ENCODE peak calls at places on chromosomes 2 and 18, in ten cellular contexts. V is mammary epithelial cell; Y is PC-9; W is breast epithelium; G is fibroblast of pulmonary artery; R is left ventricle myocardium inferior; T is CD8-positive, alpha-beta T cell; X is fibroblast of mammary gland; H is transverse colon; U is A549. O is an unnamed sample.

GRCh38 chr18:3305354-3305762 is 43.4 kb downstream of the MYL12B start:
- DNase-seq in W (peak; percentile 82), Y (no peak), U (no peak), X (peak; percentile 99), R (no peak), H (no peak), T (no peak), G (peak; percentile 98), V (peak; percentile 98), O (no peak)

GRCh38 chr18:51881394-51881793 is 458.6 kb upstream of the DCC start:
- DNase-seq in T (no peak), R (no peak), U (no peak), V (no peak), W (no peak), G (no peak), H (no peak), Y (no peak), X (no peak), O (no peak)

GRCh38 chr2:102724016-102724490 is 37.8 kb upstream of the TMEM182 start:
- DNase-seq in U (no peak), G (no peak), R (no peak), T (no peak), Y (no peak), V (no peak), W (no peak), H (no peak), X (no peak), O (no peak)

GRCh38 chr2:183759033-183759432 is 634.8 kb downstream of the NUP35 start:
- DNase-seq in T (no peak), W (no peak), R (no peak), X (no peak), H (no peak), G (no peak), V (no peak), Y (no peak), U (no peak), O (no peak)

GRCh38 chr2:110993557-110994231 is 127.0 kb upstream of the BCL2L11 start:
- DNase-seq in V (peak; percentile 25), H (no peak), G (no peak), R (no peak), U (no peak), Y (no peak), X (no peak), T (no peak), W (no peak), O (no peak)

GRCh38 chr2:43637030-43637803 is at the start of gene PLEKHH2:
- DNase-seq in T (peak; percentile 80), U (peak; percentile 94), G (peak; percentile 86), V (peak; percentile 79), X (peak; percentile 84), W (peak; percentile 91), Y (peak; percentile 70), H (peak; percentile 91), R (peak; percentile 87), O (peak; percentile 18)

GRCh38 chr2:98912221-98912851 is 23.7 kb downstream of the CRACDL start:
- DNase-seq in R (no peak), H (no peak), X (peak; percentile 92), G (peak; percentile 90), W (peak; percentile 41), V (peak; percentile 86), T (no peak), Y (no peak), U (peak; percentile 56), O (no peak)

GRCh38 chr2:7189106-7189505 is 271.9 kb downstream of the RNF144A start:
- DNase-seq in Y (no peak), G (no peak), H (no peak), W (no peak), T (no peak), V (no peak), X (no peak), R (no peak), U (no peak), O (no peak)

GRCh38 chr18:23542471-23542870 is 39.2 kb downstream of the RMC1 start:
- DNase-seq in V (no peak), G (no peak), R (no peak), Y (no peak), T (no peak), U (no peak), X (no peak), H (no peak), W (no peak), O (no peak)

GRCh38 chr2:86476092-86476491 is 34.9 kb downstream of the KDM3A start:
- DNase-seq in Y (no peak), H (no peak), T (no peak), G (peak; percentile 61), V (no peak), W (no peak), X (peak; percentile 61), U (no peak), R (no peak), O (no peak)

DNA sequence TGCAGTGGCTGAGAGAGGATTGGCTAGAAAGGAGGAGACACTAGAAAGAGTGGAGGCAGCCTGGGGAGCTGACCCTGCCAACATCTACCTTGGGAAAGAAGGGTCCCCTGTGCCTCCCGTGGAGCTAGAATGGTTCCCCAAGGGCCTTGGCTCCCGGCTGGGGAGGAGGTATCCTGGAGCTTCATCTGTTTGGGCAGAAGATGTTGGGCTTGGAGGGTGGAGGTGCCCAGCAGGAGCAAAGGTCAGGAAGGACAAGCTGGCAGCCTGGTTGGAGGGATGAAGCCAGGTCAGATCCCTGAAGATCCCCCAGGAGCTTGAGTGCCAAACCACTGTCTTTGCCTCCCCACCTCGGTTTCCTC is 2.9 kb downstream of the ATP6V1B1 start:
- DNase-seq in H (no peak), U (no peak), X (no peak), V (no peak), W (no peak), Y (no peak), R (no peak), G (no peak), T (no peak), O (no peak)
- H3K4me3 ChIP-seq in H (no peak overlapping the region), U (no peak overlapping the region), X (no peak overlapping the region), V (no peak overlapping the region), W (no peak overlapping the region), Y (no peak overlapping the region), R (no peak overlapping the region), G (no peak overlapping the region), T (no peak overlapping the region), O (no peak overlapping the region)

GRCh38 chr2:70499253-70499652 is 54.4 kb downstream of the TGFA start:
- DNase-seq in G (no peak), H (no peak), Y (no peak), U (no peak), T (no peak), V (no peak), R (no peak), X (no peak), W (no peak), O (no peak)

GRCh38 chr2:70494283-70494886 is 59.2 kb downstream of the TGFA start:
- DNase-seq in H (no peak), T (no peak), W (no peak), Y (no peak), G (no peak), X (no peak), R (no peak), V (no peak), U (no peak), O (no peak)

GRCh38 chr2:70498054-70498453 is 55.6 kb downstream of the TGFA start:
- DNase-seq in X (no peak), G (no peak), Y (peak; percentile 75), V (no peak), T (no peak), R (no peak), U (peak; percentile 52), W (no peak), H (no peak), O (no peak)

GRCh38 chr2:70498528-70498927 is 55.1 kb downstream of the TGFA start:
- DNase-seq in X (no peak), R (no peak), T (no peak), V (no peak), Y (no peak), H (no peak), W (no peak), U (no peak), G (no peak), O (no peak)

GRCh38 chr2:70496819-70497218 is 56.8 kb downstream of the TGFA start:
- DNase-seq in T (no peak), V (no peak), U (no peak), X (no peak), G (no peak), H (no peak), W (no peak), Y (peak; percentile 54), R (no peak), O (no peak)
- TF ChIP-seq CTCF in T (no peak), V (peak; percentile 27), U (no peak), X (no peak), G (no peak), H (no peak), W (no peak), Y (no peak), R (no peak), O (no peak)

DNA sequence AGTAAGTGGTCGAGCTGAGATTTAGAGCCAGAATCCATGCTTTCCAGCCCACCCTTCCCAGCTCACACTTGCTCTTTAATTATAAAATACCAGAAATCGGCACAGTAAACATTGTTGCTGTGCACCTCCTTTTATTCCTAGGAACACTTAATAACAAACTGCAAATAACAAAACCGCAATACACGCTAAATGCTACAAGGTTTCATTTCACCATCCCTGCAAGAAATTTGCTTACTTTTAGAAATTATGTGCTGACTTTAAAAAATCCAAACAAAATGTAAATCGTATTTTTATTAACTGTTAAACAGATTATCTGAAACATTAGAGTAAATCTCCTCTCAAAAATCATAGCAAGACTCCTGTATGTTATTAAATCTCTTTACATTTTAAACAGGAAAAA is 79.4 kb downstream of the TCF4 start:
- DNase-seq in U (no peak), R (no peak), Y (no peak), G (no peak), H (no peak), X (no peak), V (no peak), W (no peak), T (no peak), O (no peak)
- H3K4me3 ChIP-seq in U (no peak overlapping the region), R (peak overlapping the region; percentile 48), Y (no peak overlapping the region), G (no peak overlapping the region), H (no peak overlapping the region), X (no peak overlapping the region), V (no peak overlapping the region), W (no peak overlapping the region), T (no peak overlapping the region), O (no peak overlapping the region)

DNA sequence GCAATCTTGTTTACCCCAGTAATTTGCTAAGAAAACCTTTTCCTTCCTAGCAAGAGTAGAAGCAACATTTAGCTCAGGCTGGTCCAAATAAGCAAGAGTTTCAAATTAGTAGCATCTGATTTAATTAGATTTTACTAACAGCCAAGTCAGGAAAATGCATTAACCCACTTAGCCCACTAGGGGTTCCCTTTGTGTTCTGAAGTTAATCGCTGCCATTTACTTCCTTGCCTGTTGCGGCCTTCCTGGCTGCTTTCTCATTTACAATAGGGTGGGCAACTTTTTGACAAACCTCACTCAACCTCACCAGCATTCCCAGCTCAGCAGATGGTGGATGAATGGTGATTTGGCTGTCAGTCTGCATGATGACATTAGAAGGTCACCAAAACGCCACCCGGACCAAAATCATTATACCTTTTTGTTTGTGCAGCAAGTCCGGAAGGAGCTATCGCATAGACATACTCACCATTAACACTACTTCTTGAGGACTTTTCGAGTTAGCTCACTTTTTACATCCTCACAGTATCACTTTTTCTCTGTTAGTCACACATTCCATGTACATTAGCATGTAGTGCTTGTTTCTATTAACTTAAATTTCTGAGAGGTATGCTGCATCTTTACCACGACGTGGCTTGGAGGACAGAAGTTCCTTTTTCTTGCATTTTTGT is 101.5 kb upstream of the SETBP1 start:
- DNase-seq in G (peak; percentile 51), R (no peak), X (peak; percentile 43), U (peak; percentile 6), Y (no peak), T (no peak), H (no peak), V (peak; percentile 59), W (no peak), O (peak; percentile 8)
- TF ChIP-seq CTCF in G (peak; percentile 73), R (peak; percentile 67), X (peak; percentile 68), U (peak; percentile 27), Y (peak; percentile 65), T (peak; percentile 19), H (peak; percentile 64), V (peak; percentile 68), W (no peak), O (peak; percentile 81)

GRCh38 chr2:241560181-241560882 is 1.8 kb downstream of the BOK start:
- DNase-seq in U (no peak), H (no peak), Y (no peak), R (no peak), W (no peak), T (no peak), X (no peak), G (no peak), V (no peak), O (no peak)
- H3K4me3 ChIP-seq in U (peak overlapping the region; percentile 91), H (peak overlapping the region; percentile 67), Y (no peak overlapping the region), R (peak overlapping the region; percentile 75), W (peak overlapping the region; percentile 72), T (no peak overlapping the region), X (peak overlapping the region; percentile 53), G (peak overlapping the region; percentile 65), V (peak overlapping the region; percentile 70), O (no peak overlapping the region)

O was measured in GM12864.